ENCODE peak calls at places on chromosomes 16 and 17, in five cellular contexts. S, V, C, G and Y are unnamed samples.

GRCh38 chr17:32111141-32111771 is 31.0 kb upstream of the RHOT1 start:
- DNase-seq in S (peak), C (peak), V (peak), G (no peak), Y (no peak)

GRCh38 chr17:45430738-45431530 is 1.7 kb downstream of the ARHGAP27 start:
- DNase-seq in C (no peak), V (no peak), S (peak), G (no peak), Y (no peak)

GRCh38 chr16:62190426-62190825 is 154.2 kb upstream of the CDH8 start:
- DNase-seq in G (no peak), V (peak), C (no peak), S (peak), Y (peak)

GRCh38 chr17:59257101-59257500 is 36.8 kb downstream of the GDPD1 start:
- DNase-seq in V (no peak), S (no peak), G (no peak), C (no peak), Y (no peak)

GRCh38 chr16:12869681-12870427 is 31.5 kb upstream of the SHISA9 start:
- DNase-seq in G (no peak), V (no peak), S (no peak), C (no peak), Y (no peak)

GRCh38 chr17:2685696-2686095 is 25.9 kb downstream of the CLUH start:
- DNase-seq in C (no peak), G (peak), V (no peak), S (no peak), Y (no peak)

GRCh38 chr17:59292174-59292523 is 39.3 kb upstream of the YPEL2 start:
- DNase-seq in C (no peak), G (no peak), S (no peak), V (no peak), Y (no peak)

GRCh38 chr17:31508310-31509094 is 117.0 kb downstream of the RAB11FIP4 start:
- DNase-seq in C (no peak), V (no peak), G (no peak), S (no peak), Y (no peak)

GRCh38 chr16:73315645-73316044 is 267.7 kb upstream of the ZFHX3 start:
- DNase-seq in V (no peak), G (no peak), S (no peak), C (no peak), Y (no peak)

GRCh38 chr17:73952136-73952497 is 251.4 kb upstream of the RPL38 start:
- DNase-seq in V (no peak), S (no peak), C (no peak), G (no peak), Y (no peak)

GRCh38 chr16:7055443-7055842 is 277.2 kb upstream of the RBFOX1 start:
- DNase-seq in C (no peak), V (no peak), S (no peak), G (no peak), Y (no peak)

GRCh38 chr17:57707892-57708291 is 37.2 kb downstream of the CCDC182 start:
- DNase-seq in S (no peak), V (no peak), G (peak), C (no peak), Y (no peak)

GRCh38 chr17:51820252-51820651 is 338.3 kb downstream of the CA10 start:
- DNase-seq in V (peak), S (peak), C (no peak), G (no peak), Y (no peak)

GRCh38 chr16:81106826-81107503 is 10.8 kb upstream of the GCSH start:
- DNase-seq in V (no peak), S (no peak), C (no peak), G (no peak), Y (no peak)

GRCh38 chr17:37067555-37068111 is 118.9 kb downstream of the AATF start:
- DNase-seq in V (peak), S (peak), G (peak), C (peak), Y (peak)

GRCh38 chr16:88992351-88993005 is 15.5 kb upstream of the CBFA2T3 start:
- DNase-seq in C (no peak), S (no peak), G (no peak), V (no peak), Y (no peak)

DNA sequence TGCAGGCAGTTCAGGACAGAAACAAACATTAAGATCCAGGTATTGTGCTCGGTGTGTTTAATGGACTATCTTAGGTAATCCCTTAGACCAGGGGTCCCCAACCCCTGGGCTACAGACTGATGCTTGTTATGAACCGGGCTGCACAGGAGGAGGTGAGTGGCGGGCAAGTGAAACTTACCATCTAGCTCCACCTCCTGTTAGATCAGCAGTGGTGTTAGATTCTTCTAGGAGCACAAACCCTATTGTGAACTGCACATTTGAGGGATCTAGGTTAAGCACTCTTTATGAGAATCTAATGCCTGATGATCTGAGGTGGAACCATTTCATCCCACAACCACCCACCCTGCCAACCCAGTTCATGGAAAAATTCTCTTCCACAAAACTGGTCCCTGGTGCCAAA is 37.8 kb upstream of the ASIC2 start:
- DNase-seq in C (no peak), V (peak), S (no peak), G (no peak), Y (no peak)
- TF ChIP-seq CTCF in C (no peak), V (no peak), S (no peak), G (no peak), Y (no peak)

DNA sequence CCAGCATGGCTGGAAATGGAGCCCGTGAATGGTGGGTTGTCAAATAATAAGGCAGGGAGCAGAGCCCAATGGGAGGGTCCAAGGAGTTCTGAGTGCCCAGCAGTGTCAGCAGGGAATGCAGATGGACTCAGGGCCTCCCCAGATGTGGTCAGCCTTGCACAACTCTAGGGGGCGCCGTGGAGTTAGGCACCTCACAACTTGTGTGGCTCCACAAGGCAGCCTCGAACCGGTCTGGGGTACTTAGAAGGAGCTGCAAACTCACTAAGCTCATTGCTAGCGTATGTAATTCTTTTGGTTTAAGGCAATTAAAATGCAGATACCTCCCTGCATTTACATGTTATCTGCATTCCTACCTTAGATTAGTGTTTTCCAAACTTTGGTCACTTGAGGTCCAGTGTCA is 18.1 kb downstream of the IRF8 start:
- DNase-seq in V (no peak), G (no peak), C (no peak), S (no peak), Y (no peak)
- TF ChIP-seq CTCF in V (no peak), G (no peak), C (peak), S (peak), Y (peak)

GRCh38 chr17:79809530-79810137 is 12.8 kb upstream of the CBX8 start:
- DNase-seq in S (no peak), C (no peak), G (no peak), V (no peak), Y (no peak)

GRCh38 chr17:79810138-79811027 is 13.5 kb upstream of the CBX8 start:
- DNase-seq in G (no peak), V (peak), S (peak), C (no peak), Y (no peak)

GRCh38 chr17:79806863-79807720 is 10.2 kb upstream of the CBX8 start:
- DNase-seq in C (no peak), V (no peak), G (no peak), S (no peak), Y (no peak)

GRCh38 chr17:79811036-79811887 is 14.4 kb upstream of the CBX8 start:
- DNase-seq in G (no peak), C (no peak), S (peak), V (peak), Y (no peak)

GRCh38 chr17:79808763-79809529 is 12.1 kb upstream of the CBX8 start:
- DNase-seq in G (no peak), V (peak), C (no peak), S (peak), Y (no peak)
- TF ChIP-seq CTCF in G (no peak), V (peak), C (no peak), S (peak), Y (peak)

GRCh38 chr16:84929421-84930297 is 81.7 kb downstream of the ZDHHC7 start:
- DNase-seq in S (no peak), V (no peak), C (no peak), G (no peak), Y (no peak)

GRCh38 chr16:84931107-84931494 is 80.2 kb downstream of the ZDHHC7 start:
- DNase-seq in S (no peak), V (no peak), C (no peak), G (no peak), Y (no peak)

GRCh38 chr16:84930298-84931106 is 80.8 kb downstream of the ZDHHC7 start:
- DNase-seq in S (no peak), C (no peak), V (no peak), G (no peak), Y (no peak)

GRCh38 chr16:84927621-84928591 is 83.4 kb downstream of the ZDHHC7 start:
- DNase-seq in C (no peak), G (peak), S (no peak), V (no peak), Y (no peak)

GRCh38 chr16:84928679-84929420 is 82.5 kb downstream of the ZDHHC7 start:
- DNase-seq in S (peak), V (peak), G (peak), C (no peak), Y (no peak)
- TF ChIP-seq CTCF in S (no peak), V (no peak), G (no peak), C (no peak), Y (no peak)

GRCh38 chr17:43873091-43873490 is 26.1 kb downstream of the CD300LG start:
- DNase-seq in V (no peak), C (no peak), S (no peak), G (no peak), Y (no peak)
- TF ChIP-seq CTCF in V (peak), C (peak), S (peak), G (no peak), Y (peak)

GRCh38 chr16:69798466-69798865 is 36.3 kb downstream of the WWP2 start:
- DNase-seq in C (no peak), S (no peak), V (no peak), G (no peak), Y (no peak)
- TF ChIP-seq CTCF in C (peak), S (peak), V (no peak), G (no peak), Y (peak)

GRCh38 chr16:86074651-86075487 is 175.9 kb downstream of the IRF8 start:
- DNase-seq in S (no peak), C (no peak), V (no peak), G (no peak), Y (no peak)
- TF ChIP-seq CTCF in S (no peak), C (no peak), V (no peak), G (no peak), Y (no peak)